ENCODE peak calls at places on chromosome 5, in nine cellular contexts. B is T-helper 9 cell, Y is body of pancreas, S is GM13977, C is T follicular helper cell, T is HEK293T, O is HCEC 1CT, R is ecto neural progenitor cell, H is NCI-H2081 treated with DMSO at 0.1 percent for 48 hours. I is an unnamed sample.

GRCh38 chr5:147743686-147744332 is 38.7 kb downstream of the JAKMIP2 start:
- DNase-seq in H (no peak), C (no peak), S (no peak), T (no peak), O (no peak), R (no peak), B (no peak), Y (no peak), I (no peak)

GRCh38 chr5:72884911-72885310 is 68.5 kb downstream of the TNPO1 start:
- DNase-seq in Y (no peak), C (no peak), S (no peak), O (no peak), H (no peak), R (no peak), B (no peak), T (no peak), I (no peak)

GRCh38 chr5:120465281-120465961 is 1.3 kb downstream of the PRR16 start:
- DNase-seq in O (peak), S (peak), Y (peak), H (no peak), B (no peak), R (peak), C (no peak), T (peak), I (peak)

GRCh38 chr5:53419247-53419646 is 61.2 kb upstream of the FST start:
- DNase-seq in B (no peak), S (no peak), T (no peak), O (peak), C (no peak), R (no peak), Y (no peak), H (no peak), I (no peak)

GRCh38 chr5:173300389-173301047 is 27.7 kb downstream of the STC2 start:
- DNase-seq in Y (no peak), C (no peak), T (no peak), H (no peak), O (no peak), S (no peak), R (no peak), B (no peak), I (no peak)

GRCh38 chr5:68872088-68872842 is 221.5 kb upstream of the SLC30A5 start:
- DNase-seq in B (no peak), T (peak), C (no peak), Y (no peak), S (no peak), O (no peak), R (peak), H (no peak), I (no peak)

GRCh38 chr5:126368239-126368812 is 54.9 kb upstream of the GRAMD2B start:
- DNase-seq in R (peak), H (no peak), T (no peak), C (no peak), B (no peak), O (peak), Y (no peak), S (no peak), I (no peak)

GRCh38 chr5:72842816-72843215 is 26.4 kb downstream of the TNPO1 start:
- DNase-seq in R (no peak), C (no peak), O (peak), H (no peak), T (no peak), B (no peak), S (no peak), Y (no peak), I (no peak)

GRCh38 chr5:177336112-177336511 is 15.4 kb downstream of the LMAN2 start:
- DNase-seq in C (no peak), B (no peak), S (no peak), Y (peak), O (peak), H (no peak), T (no peak), R (no peak), I (no peak)

GRCh38 chr5:119410448-119411170 is 41.7 kb upstream of the HSD17B4 start:
- DNase-seq in Y (no peak), S (no peak), T (no peak), B (no peak), H (no peak), R (no peak), C (no peak), O (no peak), I (no peak)

GRCh38 chr5:55308254-55308836 is 556 bp downstream of the MTREX start:
- DNase-seq in O (peak), T (peak), C (no peak), R (no peak), S (peak), Y (peak), H (peak), B (no peak), I (peak)

GRCh38 chr5:122478741-122479459 is 166.9 kb downstream of the SNCAIP start:
- DNase-seq in H (no peak), T (peak), Y (no peak), O (no peak), S (no peak), C (no peak), R (no peak), B (no peak), I (no peak)

GRCh38 chr5:71810023-71810422 is 90.9 kb downstream of the CARTPT start:
- DNase-seq in S (no peak), B (no peak), O (no peak), Y (no peak), H (no peak), T (no peak), R (no peak), C (no peak), I (no peak)

GRCh38 chr5:6611561-6612256 is 21.1 kb downstream of the NSUN2 start:
- DNase-seq in Y (no peak), S (no peak), T (no peak), O (no peak), R (no peak), H (no peak), C (no peak), B (no peak), I (no peak)

GRCh38 chr5:54443264-54443663 is 12.2 kb upstream of the HSPB3 start:
- DNase-seq in B (no peak), S (peak), C (no peak), T (peak), H (no peak), O (peak), Y (no peak), R (no peak), I (no peak)

GRCh38 chr5:55692509-55692908 is 19.6 kb downstream of the SLC38A9 start:
- DNase-seq in R (no peak), B (no peak), O (no peak), H (no peak), Y (no peak), T (no peak), S (no peak), C (no peak), I (no peak)

GRCh38 chr5:74619308-74619707 is 21.2 kb downstream of the ENC1 start:
- DNase-seq in Y (no peak), R (peak), S (no peak), C (no peak), T (no peak), O (no peak), H (no peak), B (no peak), I (no peak)

GRCh38 chr5:171421331-171422262 is 2.1 kb downstream of the FGF18 start:
- DNase-seq in B (no peak), O (no peak), C (no peak), R (no peak), Y (no peak), H (no peak), T (no peak), S (no peak), I (no peak)

GRCh38 chr5:90866915-90867715 is 308.5 kb downstream of the ADGRV1 start:
- DNase-seq in H (no peak), S (no peak), Y (no peak), R (no peak), C (no peak), B (no peak), O (no peak), T (no peak), I (no peak)

GRCh38 chr5:145991044-145991575 is 54.7 kb downstream of the SH3RF2 start:
- DNase-seq in S (no peak), B (no peak), R (no peak), O (peak), Y (no peak), T (no peak), H (no peak), C (no peak), I (no peak)

GRCh38 chr5:172854451-172854871 is 20.4 kb downstream of the ERGIC1 start:
- DNase-seq in T (no peak), C (no peak), H (no peak), Y (no peak), B (no peak), R (no peak), O (peak), S (no peak), I (peak)

GRCh38 chr5:95832664-95833063 is 10.1 kb upstream of the GLRX start:
- DNase-seq in S (no peak), C (no peak), O (no peak), Y (no peak), T (no peak), H (no peak), R (no peak), B (no peak), I (no peak)

GRCh38 chr5:22070151-22070550 is 783.0 kb downstream of the CDH12 start:
- DNase-seq in B (no peak), C (no peak), O (no peak), Y (no peak), H (peak), S (no peak), T (no peak), R (no peak), I (no peak)

I was measured in left colon.